ENCODE peak calls at places on chromosomes 16 and 17, in seven cellular contexts. K is HFFc6, D is brain microvascular endothelial cell, N is AG10803, S is foreskin fibroblast, P is A549, T is GM13977. E is an unnamed sample.

GRCh38 chr16:14357328-14357727 is 272.7 kb downstream of the PARN start:
- DNase-seq in S (no peak), P (no peak), K (no peak), D (no peak), N (no peak), T (no peak), E (no peak)

GRCh38 chr17:48328457-48328856 is 101.6 kb downstream of the SKAP1 start:
- DNase-seq in S (no peak), D (no peak), N (no peak), T (no peak), P (no peak), K (no peak), E (no peak)

GRCh38 chr16:12801511-12802042 is 2.1 kb downstream of the CPPED1 start:
- DNase-seq in T (peak; percentile 56), P (no peak), S (peak; percentile 91), N (peak; percentile 94), K (peak; percentile 95), D (peak; percentile 93), E (no peak)

GRCh38 chr17:2416010-2416734 is 15.3 kb upstream of the MNT start:
- DNase-seq in T (peak; percentile 87), P (peak; percentile 88), N (peak; percentile 85), D (peak; percentile 85), S (peak; percentile 80), K (peak; percentile 81), E (peak; percentile 94)

GRCh38 chr17:34556951-34557350 is 22.4 kb upstream of the TMEM132E start:
- DNase-seq in N (no peak), S (no peak), P (no peak), D (no peak), K (no peak), T (no peak), E (no peak)

GRCh38 chr16:5042574-5043171 is 8.9 kb upstream of the NAGPA start:
- DNase-seq in D (peak; percentile 24), S (peak; percentile 56), N (no peak), T (no peak), K (peak; percentile 26), P (no peak), E (no peak)

GRCh38 chr17:66357037-66357436 is 54.6 kb downstream of the PRKCA start:
- DNase-seq in K (peak; percentile 21), T (no peak), P (no peak), D (no peak), N (no peak), S (peak; percentile 30), E (no peak)

GRCh38 chr17:48259710-48260291 is 152.2 kb downstream of the SNX11 start:
- DNase-seq in K (peak; percentile 25), T (no peak), S (no peak), P (peak; percentile 35), N (peak; percentile 43), D (peak; percentile 12), E (no peak)

GRCh38 chr16:61926766-61927165 is 109.5 kb downstream of the CDH8 start:
- DNase-seq in D (peak; percentile 65), T (no peak), P (no peak), K (no peak), N (no peak), S (no peak), E (no peak)

GRCh38 chr17:2062571-2063183 is 7.8 kb downstream of the HIC1 start:
- DNase-seq in D (peak; percentile 62), P (no peak), T (no peak), K (no peak), S (no peak), N (peak; percentile 57), E (no peak)

GRCh38 chr17:75473246-75473645 is 16.8 kb downstream of the TMEM94 start:
- DNase-seq in N (no peak), S (no peak), T (no peak), P (no peak), K (no peak), D (no peak), E (no peak)

GRCh38 chr16:71846443-71846842 is 667 bp downstream of the ATXN1L start:
- DNase-seq in T (no peak), S (no peak), K (no peak), P (no peak), N (peak; percentile 17), D (peak; percentile 2), E (peak; percentile 16)

GRCh38 chr17:42329025-42329976 is 41.0 kb downstream of the STAT5A start:
- DNase-seq in T (no peak), D (peak; percentile 25), P (peak; percentile 98), K (peak; percentile 78), N (peak; percentile 80), S (peak; percentile 60), E (no peak)

GRCh38 chr17:81348097-81349055 is 46.9 kb upstream of the BAHCC1 start:
- DNase-seq in K (no peak), T (no peak), D (no peak), S (no peak), P (no peak), N (no peak), E (no peak)

GRCh38 chr16:51031598-51031997 is 119.5 kb downstream of the SALL1 start:
- DNase-seq in S (no peak), P (no peak), K (no peak), N (no peak), D (no peak), T (no peak), E (no peak)

GRCh38 chr16:62034236-62035114 is 1.8 kb downstream of the CDH8 start:
- DNase-seq in T (no peak), N (no peak), D (no peak), K (no peak), S (no peak), P (no peak), E (peak; percentile 42)

GRCh38 chr17:68238894-68239293 is 8.9 kb upstream of the AMZ2 start:
- DNase-seq in S (no peak), N (no peak), T (peak; percentile 38), P (no peak), K (no peak), D (no peak), E (no peak)

GRCh38 chr17:82876602-82877391 is 37.0 kb upstream of the ZNF750 start:
- DNase-seq in S (peak; percentile 79), T (no peak), P (no peak), D (peak; percentile 77), K (peak; percentile 71), N (peak; percentile 83), E (peak; percentile 65)

GRCh38 chr17:67912656-67913055 is 83.6 kb downstream of the C17orf58 start:
- DNase-seq in S (no peak), N (no peak), T (no peak), P (no peak), K (no peak), D (no peak), E (no peak)

GRCh38 chr17:15262291-15263205 is 2.6 kb downstream of the PMP22 start:
- DNase-seq in T (no peak), N (peak; percentile 94), P (peak; percentile 97), K (peak; percentile 84), D (no peak), S (peak; percentile 93), E (peak; percentile 50)

GRCh38 chr16:78522327-78522726 is 422.9 kb downstream of the WWOX start:
- DNase-seq in S (no peak), T (no peak), N (no peak), K (no peak), P (no peak), D (no peak), E (no peak)

GRCh38 chr16:89512453-89512852 is 4.2 kb downstream of the SPG7 start:
- DNase-seq in P (no peak), S (no peak), D (no peak), T (no peak), K (no peak), N (no peak), E (no peak)

GRCh38 chr17:18235743-18236256 is 10.4 kb downstream of the LLGL1 start:
- DNase-seq in P (no peak), K (peak; percentile 91), T (no peak), S (peak; percentile 53), N (peak; percentile 35), D (peak; percentile 43), E (no peak)

GRCh38 chr16:66660422-66661209 is 35.9 kb downstream of the CMTM4 start:
- DNase-seq in T (no peak), K (peak; percentile 91), P (peak; percentile 72), N (peak; percentile 86), D (peak; percentile 84), S (peak; percentile 88), E (peak; percentile 62)
- TF ChIP-seq CTCF in T (no peak), K (peak; percentile 50), P (no peak), N (peak; percentile 48), D (peak; percentile 59), S (peak; percentile 37), E (no peak)

GRCh38 chr17:7045492-7046126 is 1.7 kb upstream of the SLC16A11 start:
- DNase-seq in D (peak; percentile 60), K (peak; percentile 74), P (peak; percentile 76), S (peak; percentile 64), T (peak; percentile 60), N (peak; percentile 81), E (peak; percentile 39)
- TF ChIP-seq CTCF in D (peak; percentile 65), K (peak; percentile 90), P (peak; percentile 99), S (peak; percentile 62), T (peak; percentile 69), N (peak; percentile 83), E (peak; percentile 94)

GRCh38 chr16:57736419-57737281 is 1.1 kb downstream of the KATNB1 start:
- DNase-seq in K (peak; percentile 78), T (no peak), N (peak; percentile 86), D (peak; percentile 75), S (peak; percentile 77), P (peak; percentile 79), E (peak; percentile 43)
- TF ChIP-seq CTCF in K (peak; percentile 57), T (peak; percentile 14), N (peak; percentile 35), D (peak; percentile 41), S (no peak), P (peak; percentile 4), E (no peak)

DNA sequence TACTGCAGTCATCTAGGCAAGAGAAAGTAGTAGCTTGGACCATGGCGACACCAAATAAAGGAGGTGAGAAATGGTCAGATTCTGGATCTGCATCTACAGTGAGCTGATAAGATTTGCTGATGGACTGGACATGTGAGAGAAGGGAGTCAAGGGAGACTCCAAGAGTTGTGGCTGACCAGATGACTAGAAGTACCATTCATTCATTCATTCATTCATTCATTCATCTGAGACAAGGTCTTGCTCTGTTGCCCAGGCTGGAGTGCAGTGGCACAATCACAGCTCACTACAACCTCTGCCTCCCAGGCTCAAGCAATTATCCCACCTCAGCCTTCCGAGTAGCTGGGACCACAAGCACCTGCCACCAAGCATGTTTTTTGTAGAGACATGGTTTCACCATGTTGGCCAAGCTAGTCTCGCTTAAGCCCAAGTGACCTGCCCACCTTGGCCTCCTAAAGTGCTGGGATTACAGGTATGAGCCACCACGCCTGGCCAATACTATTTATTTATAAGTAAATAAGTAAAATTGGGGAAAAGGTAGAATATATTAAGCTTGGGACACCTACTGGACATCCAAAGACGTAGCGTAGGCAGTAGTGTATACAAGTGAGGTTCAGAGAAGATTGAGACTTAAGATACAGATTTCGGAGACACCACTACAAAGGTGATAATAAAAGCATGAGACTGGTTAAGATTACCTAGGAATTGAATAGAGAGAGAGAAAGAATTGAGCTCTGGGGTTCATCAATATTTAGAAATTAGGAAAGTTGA is 15.7 kb upstream of the RNF43 start:
- DNase-seq in N (no peak), D (no peak), T (no peak), P (no peak), K (no peak), S (no peak), E (no peak)
- TF ChIP-seq CTCF in N (no peak), D (peak; percentile 17), T (no peak), P (no peak), K (peak; percentile 23), S (no peak), E (no peak)